ENCODE peak calls at places on chromosomes 2 and 18, in four cellular contexts. One of them, this sample, is unnamed.

GRCh38 chr2:8465560-8465959 is 216.3 kb upstream of the ID2 start:
- DNase-seq in nucleus accumbens: no peak
- DNase-seq in foreskin melanocyte: no peak
- DNase-seq in colonic mucosa: no peak
- DNase-seq in this sample: no peak

GRCh38 chr18:24862225-24862893 is 401.9 kb downstream of the HRH4 start:
- DNase-seq in nucleus accumbens: no peak
- DNase-seq in foreskin melanocyte: peak
- DNase-seq in colonic mucosa: no peak
- DNase-seq in this sample: no peak

GRCh38 chr2:240571314-240571973 is 3.2 kb downstream of the RNPEPL1 start:
- DNase-seq in nucleus accumbens: no peak
- DNase-seq in foreskin melanocyte: no peak
- DNase-seq in colonic mucosa: no peak
- DNase-seq in this sample: no peak

GRCh38 chr2:37775908-37776250 is 104.4 kb upstream of the CDC42EP3 start:
- DNase-seq in nucleus accumbens: no peak
- DNase-seq in foreskin melanocyte: no peak
- DNase-seq in colonic mucosa: no peak
- DNase-seq in this sample: no peak

GRCh38 chr18:57075716-57076400 is 71.0 kb upstream of the BOD1L2 start:
- DNase-seq in nucleus accumbens: no peak
- DNase-seq in foreskin melanocyte: no peak
- DNase-seq in colonic mucosa: no peak
- DNase-seq in this sample: no peak

GRCh38 chr2:101788995-101789970 is 91.8 kb downstream of the MAP4K4 start:
- DNase-seq in nucleus accumbens: no peak
- DNase-seq in foreskin melanocyte: no peak
- DNase-seq in colonic mucosa: no peak
- DNase-seq in this sample: no peak

GRCh38 chr2:985317-985898 is 34.8 kb downstream of the SNTG2 start:
- DNase-seq in nucleus accumbens: no peak
- DNase-seq in foreskin melanocyte: no peak
- DNase-seq in colonic mucosa: no peak
- DNase-seq in this sample: no peak

GRCh38 chr2:14273650-14274049 is 358.9 kb upstream of the LRATD1 start:
- DNase-seq in nucleus accumbens: no peak
- DNase-seq in foreskin melanocyte: no peak
- DNase-seq in colonic mucosa: no peak
- DNase-seq in this sample: no peak

GRCh38 chr2:120605231-120605935 is 130.3 kb upstream of the GLI2 start:
- DNase-seq in nucleus accumbens: no peak
- DNase-seq in foreskin melanocyte: no peak
- DNase-seq in colonic mucosa: no peak
- DNase-seq in this sample: no peak

GRCh38 chr2:163863073-163863472 is 127.3 kb upstream of the FIGN start:
- DNase-seq in nucleus accumbens: no peak
- DNase-seq in foreskin melanocyte: no peak
- DNase-seq in colonic mucosa: no peak
- DNase-seq in this sample: no peak

GRCh38 chr18:3281456-3282400 is 19.8 kb downstream of the MYL12B start:
- DNase-seq in nucleus accumbens: no peak
- DNase-seq in foreskin melanocyte: peak
- DNase-seq in colonic mucosa: no peak
- DNase-seq in this sample: no peak

GRCh38 chr2:235416816-235417499 is 76.9 kb upstream of the AGAP1 start:
- DNase-seq in nucleus accumbens: no peak
- DNase-seq in foreskin melanocyte: no peak
- DNase-seq in colonic mucosa: no peak
- DNase-seq in this sample: no peak

GRCh38 chr2:100070078-100070477 is 72.3 kb downstream of the AFF3 start:
- DNase-seq in nucleus accumbens: no peak
- DNase-seq in foreskin melanocyte: no peak
- DNase-seq in colonic mucosa: no peak
- DNase-seq in this sample: no peak

GRCh38 chr2:17101596-17101995 is 416.6 kb downstream of the RAD51AP2 start:
- DNase-seq in nucleus accumbens: no peak
- DNase-seq in foreskin melanocyte: no peak
- DNase-seq in colonic mucosa: no peak
- DNase-seq in this sample: no peak

GRCh38 chr18:61333746-61334490 is 688 bp downstream of the CDH20 start:
- DNase-seq in nucleus accumbens: peak
- DNase-seq in foreskin melanocyte: no peak
- DNase-seq in colonic mucosa: no peak
- DNase-seq in this sample: no peak